ENCODE peak calls at places on chromosomes 6 and 20, in five cellular contexts. S is thoracic aorta, J is cardiac fibroblast, A is lower lobe of right lung, K is upper lobe of right lung. G is an unnamed sample.

GRCh38 chr6:135380793-135381192 is 116.7 kb downstream of the AHI1 start:
- DNase-seq in S (no peak), J (no peak), A (no peak), K (no peak), G (no peak)

GRCh38 chr6:122400121-122400450 is 634 bp downstream of the HSF2 start:
- DNase-seq in S (peak), J (peak), A (no peak), K (no peak), G (peak)

GRCh38 chr20:10558635-10559187 is 115.1 kb downstream of the JAG1 start:
- DNase-seq in S (no peak), J (peak), A (no peak), K (no peak), G (peak)

GRCh38 chr6:68638225-68638900 is 3.3 kb downstream of the ADGRB3 start:
- DNase-seq in S (no peak), J (peak), A (no peak), K (no peak), G (peak)

GRCh38 chr20:61477366-61477966 is 225.4 kb downstream of the CDH4 start:
- DNase-seq in S (no peak), J (no peak), A (no peak), K (no peak), G (no peak)

GRCh38 chr6:75219213-75219612 is 13.4 kb upstream of the COL12A1 start:
- DNase-seq in S (no peak), J (no peak), A (no peak), K (no peak), G (no peak)

GRCh38 chr6:135280375-135281136 is 99.4 kb downstream of the MYB start:
- DNase-seq in S (no peak), J (peak), A (no peak), K (no peak), G (peak)

GRCh38 chr20:6298049-6298448 is 175.2 kb upstream of the FERMT1 start:
- DNase-seq in S (no peak), J (no peak), A (no peak), K (no peak), G (no peak)

GRCh38 chr6:35919827-35920751 is 809 bp downstream of the SRPK1 start:
- DNase-seq in S (no peak), J (peak), A (peak), K (peak), G (peak)

GRCh38 chr6:161095916-161096315 is 104.3 kb downstream of the MAP3K4 start:
- DNase-seq in S (no peak), J (no peak), A (no peak), K (no peak), G (peak)

GRCh38 chr6:2510341-2510740 is 240.4 kb downstream of the MYLK4 start:
- DNase-seq in S (no peak), J (no peak), A (no peak), K (no peak), G (no peak)

GRCh38 chr6:77337392-77337791 is 125.9 kb downstream of the HTR1B start:
- DNase-seq in S (no peak), J (no peak), A (no peak), K (no peak), G (no peak)

GRCh38 chr6:113476937-113477839 is 380.0 kb upstream of the MARCKS start:
- DNase-seq in S (no peak), J (peak), A (no peak), K (no peak), G (no peak)

GRCh38 chr6:160431791-160432404 is 83.7 kb downstream of the SLC22A3 start:
- DNase-seq in S (no peak), J (peak), A (no peak), K (no peak), G (peak)

GRCh38 chr6:75306074-75306473 is 21.5 kb upstream of the TMEM30A start:
- DNase-seq in S (no peak), J (no peak), A (no peak), K (no peak), G (no peak)

GRCh38 chr20:21136015-21136732 is 10.3 kb downstream of the KIZ start:
- DNase-seq in S (no peak), J (no peak), A (no peak), K (no peak), G (no peak)

GRCh38 chr6:157962601-157963084 is 19.0 kb upstream of the SYNJ2 start:
- DNase-seq in S (no peak), J (peak), A (no peak), K (no peak), G (no peak)

GRCh38 chr20:37511605-37512275 is 9.3 kb upstream of the NNAT start:
- DNase-seq in S (no peak), J (peak), A (no peak), K (no peak), G (peak)

GRCh38 chr6:32576261-32576660 is 13.4 kb downstream of the HLA-DRB1 start:
- DNase-seq in S (no peak), J (no peak), A (no peak), K (no peak), G (no peak)

GRCh38 chr6:149497365-149497764 is 12.6 kb upstream of the ZC3H12D start:
- DNase-seq in S (no peak), J (no peak), A (no peak), K (no peak), G (no peak)

GRCh38 chr20:18663932-18664331 is 76.1 kb downstream of the DTD1 start:
- DNase-seq in S (no peak), J (peak), A (no peak), K (no peak), G (no peak)

GRCh38 chr6:2410982-2411381 is 165.6 kb upstream of the GMDS start:
- DNase-seq in S (no peak), J (no peak), A (no peak), K (no peak), G (no peak)

DNA sequence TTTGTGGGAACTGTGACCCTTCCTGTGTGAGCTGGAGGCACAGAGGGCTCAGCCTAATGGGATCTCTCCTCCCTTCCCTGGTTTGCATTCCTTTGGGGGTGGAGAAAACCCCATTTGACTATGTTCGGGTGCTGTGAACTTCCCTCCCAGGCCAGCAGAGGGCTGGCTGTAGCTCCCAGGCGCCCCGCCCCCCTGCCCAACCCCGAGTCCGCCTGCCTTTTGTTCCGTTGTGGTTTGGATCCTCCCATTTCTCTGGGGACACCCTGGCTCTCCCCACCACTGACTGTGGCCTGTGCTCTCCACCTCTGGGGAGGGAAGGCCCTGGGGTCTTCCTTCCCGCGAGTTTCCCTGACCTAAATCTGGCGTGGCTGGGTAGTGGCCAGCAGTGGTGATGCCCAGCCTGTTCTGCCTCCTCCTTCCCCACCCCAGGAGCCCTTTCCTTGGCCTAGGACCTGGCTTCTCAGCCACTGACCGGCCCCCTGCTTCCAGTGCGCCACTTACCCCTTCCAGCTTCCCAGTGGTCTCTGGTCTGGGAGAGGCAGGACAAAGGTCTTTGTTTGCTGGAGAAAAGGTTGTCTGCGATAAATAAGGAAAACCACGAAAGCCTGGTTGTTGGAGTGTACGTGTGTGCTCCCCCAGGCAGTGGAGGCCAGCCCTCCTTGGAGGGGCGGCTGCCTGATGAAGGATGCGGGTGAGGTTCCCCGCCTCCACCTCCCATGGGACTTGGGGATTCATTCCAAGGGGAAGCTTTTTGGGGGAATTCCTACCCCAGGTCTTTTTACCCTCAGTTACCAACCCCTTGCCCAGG is 5.0 kb downstream of the VEGFA start:
- DNase-seq in S (no peak), J (peak), A (peak), K (peak), G (peak)
- H3K4me3 ChIP-seq in S (peak), J (peak), A (peak), K (peak), G (peak)

DNA sequence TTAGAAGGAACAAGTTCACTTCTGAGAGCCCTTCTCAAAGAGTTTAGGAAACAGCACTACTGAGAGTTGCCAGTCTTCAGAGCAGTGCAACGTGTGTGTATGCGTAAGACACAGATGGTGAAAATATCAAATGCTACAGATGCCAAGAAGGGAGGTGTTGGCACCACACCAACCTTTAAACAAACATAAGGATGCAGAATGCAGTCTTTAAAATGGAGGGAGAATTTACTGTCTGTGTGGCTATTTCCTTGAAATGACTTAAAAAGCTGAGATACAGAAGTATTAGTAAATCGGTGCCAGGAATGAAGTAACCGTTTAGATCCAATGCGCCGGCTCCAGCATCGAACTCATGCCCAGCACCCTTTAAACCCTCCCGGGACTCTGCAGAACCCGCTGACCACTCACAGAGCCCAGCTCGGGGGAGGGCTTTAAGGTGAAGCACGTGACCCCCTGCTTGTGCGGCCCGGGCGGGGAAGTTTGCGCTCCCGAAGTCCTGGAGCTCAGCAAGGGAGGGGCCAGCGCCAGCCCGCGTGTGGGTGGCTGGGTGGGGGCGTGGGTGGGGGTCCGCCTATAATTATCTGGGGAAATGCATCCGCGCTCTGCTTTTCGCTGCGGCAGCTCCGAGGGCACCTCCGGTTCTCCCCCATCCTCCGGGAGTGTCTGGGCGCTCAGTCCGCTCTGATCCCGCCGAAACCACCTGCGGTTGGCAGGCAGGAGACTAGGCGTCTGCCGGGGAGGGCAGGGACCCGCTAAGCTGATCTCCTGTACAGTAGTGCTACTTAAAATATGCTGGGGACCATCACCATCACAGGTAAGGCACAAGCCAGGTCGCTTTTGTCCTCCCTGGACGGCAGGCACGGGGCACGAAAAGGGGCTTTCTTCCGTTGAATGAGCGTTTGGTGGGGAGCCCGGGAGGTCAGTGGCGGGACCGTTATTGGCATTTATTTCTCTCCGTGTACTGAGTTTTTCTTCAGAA is 66.0 kb downstream of the ZBTB2 start:
- DNase-seq in S (peak), J (peak), A (peak), K (peak), G (peak)
- TF ChIP-seq CTCF in S (no peak), J (no peak), A (no peak), K (no peak), G (no peak)

GRCh38 chr6:6320901-6321300 is 439 bp upstream of the F13A1 start:
- DNase-seq in S (no peak), J (no peak), A (no peak), K (no peak), G (no peak)
- H3K4me3 ChIP-seq in S (no peak), J (no peak), A (no peak), K (no peak), G (no peak)

DNA sequence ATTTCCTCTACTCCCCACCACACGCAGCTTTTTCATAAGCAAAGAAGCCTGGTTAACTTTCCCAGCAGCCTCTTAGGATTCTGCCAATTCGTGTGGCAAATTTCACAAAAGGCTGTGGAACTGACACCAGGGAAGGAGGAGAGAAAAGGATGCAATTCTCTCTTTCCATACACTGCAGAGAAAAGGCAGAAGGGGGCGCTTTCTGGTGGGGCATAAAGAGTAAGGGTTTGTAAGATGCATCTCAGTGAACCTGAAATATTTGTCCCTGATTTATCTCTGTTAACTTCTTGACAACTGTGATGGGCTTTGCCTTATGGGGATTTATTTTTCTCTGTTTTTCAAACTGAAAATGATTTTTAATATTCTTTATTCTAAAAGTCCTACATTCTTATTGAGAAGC is 45.5 kb upstream of the GLP1R start:
- DNase-seq in S (no peak), J (peak), A (no peak), K (no peak), G (no peak)
- TF ChIP-seq CTCF in S (no peak), J (peak), A (no peak), K (no peak), G (peak)

GRCh38 chr6:27311806-27312145 is 297 bp downstream of the POM121L2 start:
- DNase-seq in S (no peak), J (no peak), A (no peak), K (no peak), G (no peak)
- H3K4me3 ChIP-seq in S (peak), J (peak), A (peak), K (peak), G (peak)

DNA sequence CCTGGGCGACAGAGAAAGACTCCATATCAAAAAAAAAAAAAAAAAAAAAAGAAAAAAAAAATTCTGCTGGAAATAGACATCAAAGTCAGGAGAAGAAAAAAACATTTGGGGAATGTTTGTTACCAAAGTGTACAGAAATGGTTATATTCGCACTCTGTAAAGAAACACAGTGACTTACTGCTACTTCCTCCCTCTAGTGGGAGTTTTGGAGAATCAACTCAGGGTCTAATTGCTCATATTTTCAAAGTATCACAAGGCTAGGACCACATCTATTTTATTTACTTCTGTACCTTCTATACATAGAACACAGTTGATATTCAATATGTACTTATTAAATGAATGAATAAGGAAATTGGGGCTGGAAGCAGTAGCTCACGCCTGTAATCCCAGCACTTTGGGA is 24.4 kb downstream of the ARG1 start:
- DNase-seq in S (no peak), J (peak), A (no peak), K (no peak), G (peak)
- TF ChIP-seq CTCF in S (no peak), J (peak), A (peak), K (no peak), G (peak)

DNA sequence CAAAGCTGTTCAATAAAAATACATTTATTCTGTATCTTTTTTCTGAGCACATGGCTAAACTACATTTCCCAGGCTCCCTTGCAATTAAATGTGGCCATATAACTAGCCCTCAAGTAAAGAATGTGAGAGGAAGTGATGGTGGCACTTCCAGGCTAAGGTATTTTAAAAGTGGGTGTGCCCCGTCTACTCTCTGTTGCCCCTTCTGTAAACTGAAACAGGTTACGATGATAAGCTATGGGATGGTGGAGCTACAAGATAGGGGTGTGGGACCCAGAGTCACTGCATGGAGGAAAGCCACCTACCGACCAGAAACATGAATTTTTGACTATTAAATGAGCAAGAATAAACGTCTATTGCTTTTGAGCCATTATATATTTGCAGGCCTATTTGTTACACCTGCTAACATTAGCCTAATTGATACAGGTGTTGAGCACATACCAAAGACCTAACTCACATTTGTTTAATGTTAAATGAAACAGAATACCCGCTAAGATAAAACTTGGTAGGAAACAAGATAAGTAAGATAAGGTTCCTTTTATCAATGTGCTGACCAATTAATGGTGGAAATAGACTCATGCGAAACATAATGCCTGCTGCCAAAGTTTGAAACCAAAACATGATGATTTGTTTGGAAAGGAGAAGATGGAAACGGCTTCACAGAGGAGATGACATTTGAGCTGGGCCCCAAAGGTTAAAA is 3.0 kb downstream of the FYN start:
- DNase-seq in S (no peak), J (no peak), A (no peak), K (no peak), G (no peak)
- H3K4me3 ChIP-seq in S (no peak), J (no peak), A (peak), K (peak), G (no peak)

G was measured in fibroblast of villous mesenchyme.